ENCODE peak calls at places on chromosomes 16 and 17, in six cellular contexts. C is Peyer's patch, B is Calu3, E is A549, M is progenitor cell of endocrine pancreas, U is fibroblast of pulmonary artery. P is an unnamed sample.

GRCh38 chr16:77584205-77584859 is 138.0 kb upstream of the NUDT7 start:
- DNase-seq in C (no peak), B (peak), E (peak), M (peak), U (peak), P (no peak)

GRCh38 chr17:75634754-75635609 is 1.7 kb downstream of the SMIM5 start:
- DNase-seq in C (no peak), B (no peak), E (no peak), M (no peak), U (no peak), P (no peak)

GRCh38 chr16:67158637-67159600 is 790 bp downstream of the TRADD start:
- DNase-seq in C (peak), B (peak), E (peak), M (no peak), U (peak), P (no peak)

GRCh38 chr17:43517615-43518386 is 28.3 kb downstream of the ETV4 start:
- DNase-seq in C (no peak), B (no peak), E (no peak), M (no peak), U (peak), P (no peak)

GRCh38 chr16:22634913-22635312 is 124.2 kb downstream of the NPIPB5 start:
- DNase-seq in C (no peak), B (no peak), E (no peak), M (no peak), U (no peak), P (peak)

GRCh38 chr17:77793146-77793887 is 165.2 kb upstream of the TNRC6C start:
- DNase-seq in C (no peak), B (no peak), E (no peak), M (no peak), U (no peak), P (no peak)

GRCh38 chr16:88358033-88358481 is 24.7 kb upstream of the ZNF469 start:
- DNase-seq in C (no peak), B (no peak), E (no peak), M (no peak), U (no peak), P (no peak)

GRCh38 chr16:84652565-84652964 is 4.3 kb downstream of the KLHL36 start:
- DNase-seq in C (no peak), B (no peak), E (no peak), M (no peak), U (no peak), P (no peak)

GRCh38 chr16:84710686-84711085 is 10.9 kb downstream of the USP10 start:
- DNase-seq in C (no peak), B (no peak), E (no peak), M (no peak), U (no peak), P (no peak)

GRCh38 chr16:85448557-85449194 is 164.4 kb upstream of the GSE1 start:
- DNase-seq in C (peak), B (no peak), E (no peak), M (peak), U (no peak), P (no peak)

GRCh38 chr17:27413295-27413694 is 43.0 kb upstream of the KSR1 start:
- DNase-seq in C (no peak), B (no peak), E (no peak), M (no peak), U (no peak), P (no peak)

GRCh38 chr17:39239640-39240314 is 14.0 kb upstream of the STAC2 start:
- DNase-seq in C (peak), B (peak), E (peak), M (peak), U (peak), P (no peak)
- TF ChIP-seq CTCF in C (peak), B (peak), E (peak), M (peak), U (peak), P (peak)

GRCh38 chr16:1932050-1933028 is 10.7 kb downstream of the MSRB1 start:
- DNase-seq in C (no peak), B (peak), E (peak), M (no peak), U (peak), P (no peak)
- TF ChIP-seq CTCF in C (no peak), B (no peak), E (peak), M (peak), U (peak), P (no peak)

DNA sequence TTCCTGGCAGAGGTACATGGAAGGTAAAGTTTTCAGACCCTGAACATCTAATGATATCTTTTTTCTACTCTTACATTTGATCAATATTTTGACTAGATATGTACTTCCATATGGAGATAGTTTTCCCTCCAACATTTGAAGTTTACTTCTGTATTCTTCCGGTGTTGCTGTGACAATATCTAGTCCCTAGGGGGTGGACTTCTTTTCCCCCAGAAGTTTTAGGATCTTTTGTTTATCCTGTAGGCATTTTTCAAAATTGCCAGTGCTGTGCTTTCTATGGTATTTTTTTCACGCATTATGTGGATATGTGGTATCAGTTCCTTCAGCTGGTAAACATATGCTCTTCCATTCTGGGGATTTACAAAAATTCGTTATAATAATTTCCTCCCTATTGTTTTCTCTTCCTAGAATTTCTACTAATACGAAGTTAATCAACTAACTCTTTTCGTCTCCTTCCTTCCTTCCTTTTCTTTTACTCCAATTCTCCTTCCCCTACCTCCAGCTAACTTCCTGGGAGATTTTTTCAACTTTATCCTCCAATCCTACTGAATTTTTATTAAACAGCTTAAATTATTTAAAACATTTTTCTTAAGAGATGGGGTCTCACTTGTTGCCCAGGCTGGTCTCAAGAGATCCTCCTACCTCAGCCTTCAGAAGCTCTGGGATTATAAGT is 26.1 kb upstream of the ZNHIT3 start:
- DNase-seq in C (no peak), B (no peak), E (no peak), M (no peak), U (no peak), P (no peak)
- TF ChIP-seq CTCF in C (no peak), B (no peak), E (no peak), M (no peak), U (no peak), P (no peak)

GRCh38 chr17:21524211-21524591 is 148.0 kb downstream of the KCNJ12 start:
- DNase-seq in C (no peak), B (no peak), E (no peak), M (no peak), U (peak), P (peak)

GRCh38 chr17:21523482-21524210 is 147.5 kb downstream of the KCNJ12 start:
- DNase-seq in C (no peak), B (no peak), E (no peak), M (no peak), U (no peak), P (peak)

GRCh38 chr17:21522755-21523154 is 146.6 kb downstream of the KCNJ12 start:
- DNase-seq in C (no peak), B (no peak), E (no peak), M (no peak), U (no peak), P (peak)

GRCh38 chr17:21528031-21528684 is 152.0 kb downstream of the KCNJ12 start:
- DNase-seq in C (no peak), B (no peak), E (no peak), M (no peak), U (no peak), P (no peak)

DNA sequence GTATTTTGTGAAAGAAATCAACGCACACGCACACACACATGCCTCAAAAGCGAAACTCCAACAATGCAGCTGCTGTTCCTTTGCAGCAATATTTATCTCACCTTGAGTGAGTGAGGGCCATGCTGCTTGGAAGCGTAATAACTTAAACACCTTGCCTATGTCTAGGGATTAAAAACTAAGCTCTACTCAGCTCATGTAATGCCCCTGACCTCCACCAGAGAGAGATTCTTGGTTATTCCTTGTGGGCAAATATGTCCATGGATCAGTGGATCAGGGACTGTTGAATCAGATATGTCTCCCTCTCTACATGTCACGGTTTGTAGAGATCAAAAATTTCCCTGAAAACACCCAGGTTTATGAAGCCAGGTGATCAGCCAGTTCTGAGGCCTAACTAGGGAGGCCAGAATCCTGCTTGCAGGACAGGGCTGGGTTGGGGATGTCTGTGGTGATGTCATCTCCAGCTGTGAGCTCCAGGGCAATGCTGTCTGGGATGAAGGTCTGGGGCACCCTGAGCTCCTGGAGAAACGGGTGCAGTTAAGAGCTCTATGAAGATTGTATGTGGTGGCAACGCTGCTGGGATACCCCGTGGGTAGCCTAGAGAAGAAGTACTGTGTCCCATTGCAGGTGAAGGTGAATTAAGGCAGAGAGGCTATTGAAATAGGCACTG is 149.4 kb downstream of the KCNJ12 start:
- DNase-seq in C (no peak), B (no peak), E (no peak), M (no peak), U (no peak), P (peak)
- TF ChIP-seq CTCF in C (no peak), B (no peak), E (no peak), M (peak), U (no peak), P (no peak)

GRCh38 chr16:11972128-11972527 is 4.4 kb upstream of the SNX29 start:
- DNase-seq in C (no peak), B (peak), E (no peak), M (no peak), U (peak), P (no peak)
- TF ChIP-seq CTCF in C (peak), B (peak), E (peak), M (peak), U (peak), P (peak)

GRCh38 chr17:49496866-49497146 is 1.7 kb downstream of the NGFR start:
- DNase-seq in C (no peak), B (no peak), E (no peak), M (no peak), U (no peak), P (no peak)

GRCh38 chr17:49494399-49494798 is 694 bp upstream of the NGFR start:
- DNase-seq in C (no peak), B (no peak), E (no peak), M (no peak), U (no peak), P (no peak)

GRCh38 chr17:49495842-49496182 is 719 bp downstream of the NGFR start:
- DNase-seq in C (no peak), B (no peak), E (no peak), M (no peak), U (no peak), P (no peak)

GRCh38 chr17:49496183-49496865 is 1.2 kb downstream of the NGFR start:
- DNase-seq in C (peak), B (peak), E (peak), M (peak), U (peak), P (peak)

GRCh38 chr17:49494937-49495841 is at the start of gene NGFR:
- DNase-seq in C (peak), B (peak), E (peak), M (no peak), U (no peak), P (no peak)
- TF ChIP-seq CTCF in C (no peak), B (no peak), E (peak), M (peak), U (no peak), P (no peak)

DNA sequence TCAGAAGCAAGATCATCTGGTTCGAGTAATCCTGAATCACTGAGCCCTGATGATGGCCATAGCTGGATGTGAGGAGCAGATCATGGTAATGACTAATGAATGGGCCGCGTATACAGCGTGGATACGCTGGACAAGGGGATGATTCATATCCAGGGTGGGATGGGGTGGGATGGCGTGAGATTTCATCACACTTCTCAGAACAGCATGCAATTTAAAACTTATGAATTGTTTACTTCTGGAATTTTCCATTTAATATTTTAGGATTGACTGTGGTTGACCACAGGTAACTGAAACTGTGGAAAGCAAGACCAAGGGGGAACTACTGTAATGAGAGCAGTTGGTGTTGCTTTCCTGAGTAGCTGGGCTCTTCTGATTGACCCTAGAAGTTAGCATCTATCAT is 225.5 kb downstream of the STX8 start:
- DNase-seq in C (no peak), B (no peak), E (no peak), M (no peak), U (peak), P (no peak)
- TF ChIP-seq CTCF in C (no peak), B (no peak), E (no peak), M (no peak), U (no peak), P (no peak)

P was measured in osteocyte.